ENCODE peak calls at places on chromosome 21, in seven cellular contexts. E is uterus, F is DND-41, Q is left ventricle myocardium inferior, I is Peyer's patch, K is colonic mucosa, D is keratinocyte. U is an unnamed sample.

GRCh38 chr21:19261731-19262367 is 858.3 kb upstream of the TMPRSS15 start:
- DNase-seq in F (no peak), D (no peak), K (no peak), Q (no peak), E (no peak), I (no peak), U (no peak)

GRCh38 chr21:46551636-46552241 is 53.1 kb downstream of the S100B start:
- DNase-seq in K (no peak), D (no peak), E (no peak), I (no peak), F (no peak), Q (no peak), U (peak; percentile 23)

GRCh38 chr21:45285266-45285931 is 2.3 kb downstream of the POFUT2 start:
- DNase-seq in K (no peak), I (no peak), E (peak; percentile 10), F (no peak), D (no peak), Q (no peak), U (no peak)

GRCh38 chr21:44856131-44856530 is 17.4 kb downstream of the PTTG1IP start:
- DNase-seq in Q (no peak), D (no peak), I (peak; percentile 33), E (no peak), F (no peak), K (no peak), U (no peak)

GRCh38 chr21:44509539-44509938 is 30.5 kb downstream of the KRTAP10-1 start:
- DNase-seq in K (peak; percentile 46), I (peak; percentile 75), Q (peak; percentile 82), F (peak; percentile 35), E (no peak), D (no peak), U (peak; percentile 75)

GRCh38 chr21:44918107-44918470 is 2.6 kb downstream of the ITGB2 start:
- DNase-seq in E (no peak), K (no peak), D (no peak), I (no peak), Q (no peak), F (no peak), U (no peak)

GRCh38 chr21:14620152-14620551 is 74.0 kb upstream of the SAMSN1 start:
- DNase-seq in K (no peak), Q (no peak), F (no peak), E (no peak), I (no peak), D (no peak), U (no peak)

GRCh38 chr21:18369115-18369514 is 34.5 kb downstream of the TMPRSS15 start:
- DNase-seq in E (no peak), I (no peak), Q (no peak), D (no peak), F (no peak), K (no peak), U (no peak)

GRCh38 chr21:39014751-39015150 is 168.5 kb downstream of the PSMG1 start:
- DNase-seq in I (no peak), E (no peak), Q (no peak), F (no peak), D (peak; percentile 44), K (no peak), U (no peak)

GRCh38 chr21:33452362-33452761 is 27.4 kb downstream of the TMEM50B start:
- DNase-seq in Q (no peak), F (no peak), K (no peak), E (no peak), D (no peak), I (no peak), U (no peak)

GRCh38 chr21:45533731-45534571 is 8.3 kb downstream of the SLC19A1 start:
- DNase-seq in Q (peak; percentile 33), D (no peak), I (no peak), K (no peak), E (no peak), F (no peak), U (peak; percentile 50)

GRCh38 chr21:15126948-15127347 is 62.1 kb upstream of the NRIP1 start:
- DNase-seq in E (no peak), D (no peak), Q (no peak), K (no peak), I (no peak), F (no peak), U (no peak)

GRCh38 chr21:45266518-45267389 is 20.9 kb downstream of the POFUT2 start:
- DNase-seq in F (peak; percentile 80), D (no peak), K (no peak), E (no peak), Q (no peak), I (peak; percentile 43), U (no peak)

GRCh38 chr21:18164933-18165332 is 79.7 kb upstream of the CHODL start:
- DNase-seq in E (no peak), D (no peak), K (no peak), I (no peak), F (no peak), Q (no peak), U (no peak)

GRCh38 chr21:45557611-45558043 is 15.4 kb upstream of the SLC19A1 start:
- DNase-seq in D (no peak), E (no peak), F (no peak), K (no peak), I (no peak), Q (no peak), U (no peak)

GRCh38 chr21:14630556-14631069 is 84.5 kb upstream of the SAMSN1 start:
- DNase-seq in K (no peak), Q (no peak), E (no peak), F (no peak), I (no peak), D (no peak), U (no peak)

GRCh38 chr21:14482165-14482564 is 64.0 kb downstream of the SAMSN1 start:
- DNase-seq in D (no peak), I (no peak), K (no peak), Q (no peak), F (peak; percentile 35), E (no peak), U (no peak)

GRCh38 chr21:32624726-32625125 is 12.5 kb upstream of the CFAP298 start:
- DNase-seq in Q (no peak), E (no peak), F (no peak), I (no peak), K (no peak), D (peak; percentile 53), U (no peak)

DNA sequence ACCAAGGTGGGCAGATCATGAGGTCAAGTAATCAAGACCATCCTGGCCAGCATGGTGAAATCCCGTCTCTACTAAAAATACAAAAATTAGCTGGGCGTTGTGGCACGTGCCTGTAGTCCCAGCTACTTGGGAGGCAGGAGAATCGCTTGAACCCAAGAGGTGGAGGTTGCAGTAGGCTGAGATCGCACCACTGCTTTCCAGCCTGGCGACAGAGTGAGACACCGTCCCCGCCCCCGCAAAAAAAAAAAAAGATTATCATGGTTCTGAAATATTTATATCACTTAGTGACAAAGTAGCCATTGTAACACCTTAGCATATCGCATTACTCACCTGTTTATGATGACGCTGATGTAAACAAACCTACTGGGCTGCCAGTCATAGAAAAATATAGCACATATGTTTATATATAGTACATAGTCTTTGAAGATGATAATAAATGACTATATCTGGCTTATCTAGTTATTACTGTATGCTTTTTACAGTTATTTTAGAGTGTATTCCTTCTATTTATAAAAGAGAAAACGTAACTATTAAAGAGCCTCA is 160.2 kb downstream of the NCAM2 start:
- DNase-seq in I (no peak), E (no peak), D (no peak), F (no peak), Q (no peak), K (no peak), U (no peak)
- TF ChIP-seq CTCF in I (no peak), E (no peak), D (no peak), F (no peak), Q (no peak), K (no peak), U (no peak)

DNA sequence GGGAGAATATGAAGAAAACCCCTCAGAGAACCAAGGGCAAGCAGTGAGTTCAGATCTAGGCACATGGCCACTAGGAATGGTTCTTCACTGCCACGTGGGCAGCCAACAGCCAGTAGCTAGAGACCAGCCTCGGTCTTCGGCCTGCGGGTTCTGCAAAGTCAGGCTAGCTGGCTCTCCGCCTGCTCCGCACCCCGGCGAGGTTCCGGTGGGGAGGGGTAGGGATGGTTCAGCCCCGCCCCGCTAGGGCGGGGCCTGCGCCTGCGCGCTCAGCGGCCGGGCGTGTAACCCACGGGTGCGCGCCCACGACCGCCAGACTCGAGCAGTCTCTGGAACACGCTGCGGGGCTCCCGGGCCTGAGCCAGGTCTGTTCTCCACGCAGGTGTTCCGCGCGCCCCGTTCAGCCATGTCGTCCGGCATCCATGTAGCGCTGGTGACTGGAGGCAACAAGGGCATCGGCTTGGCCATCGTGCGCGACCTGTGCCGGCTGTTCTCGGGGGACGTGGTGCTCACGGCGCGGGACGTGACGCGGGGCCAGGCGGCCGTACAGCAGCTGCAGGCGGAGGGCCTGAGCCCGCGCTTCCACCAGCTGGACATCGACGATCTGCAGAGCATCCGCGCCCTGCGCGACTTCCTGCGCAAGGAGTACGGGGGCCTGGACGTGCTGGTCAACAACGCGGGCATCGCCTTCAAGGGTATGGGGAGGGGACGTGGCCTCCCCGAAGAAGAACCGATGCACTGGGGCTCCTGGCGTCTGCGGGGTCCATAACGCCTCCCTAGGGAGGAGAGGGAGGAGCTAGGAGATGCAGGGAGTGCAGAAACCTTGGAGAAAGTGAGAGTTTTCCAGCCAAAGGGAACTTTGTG is at the start of gene CBR1:
- DNase-seq in F (no peak), E (peak; percentile 95), I (peak; percentile 97), K (peak; percentile 97), Q (peak; percentile 96), D (peak; percentile 49), U (peak; percentile 95)
- H3K4me1 ChIP-seq in F (peaks cover 6% of the 10 kb centered on the region), E (peaks cover 3% of the 10 kb centered on the region), I (peaks cover 30% of the 10 kb centered on the region), K (no peaks in the 10 kb centered on the region), Q (peaks cover 42% of the 10 kb centered on the region), D (peaks cover 41% of the 10 kb centered on the region), U (peaks cover 32% of the 10 kb centered on the region)

DNA sequence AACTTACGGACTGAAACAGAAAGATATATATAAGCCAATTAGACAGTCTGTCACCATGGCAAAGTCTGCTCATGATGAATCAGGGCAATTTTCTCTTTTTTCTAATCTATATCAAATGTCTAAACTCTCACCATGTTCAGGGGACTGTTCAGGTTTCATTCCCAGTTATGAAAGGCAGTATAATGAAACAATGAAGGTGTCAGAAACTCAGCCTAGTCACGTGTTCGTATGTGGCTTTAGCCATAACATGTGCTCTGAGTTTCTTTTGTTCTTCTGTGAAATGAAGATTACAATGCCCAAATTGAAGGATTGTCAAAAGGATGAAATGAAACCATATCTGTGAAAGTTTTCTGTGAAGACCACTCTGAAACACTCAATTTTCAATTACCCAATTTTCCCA is 392.9 kb downstream of the DSCAM start:
- DNase-seq in Q (no peak), K (no peak), I (no peak), F (no peak), E (no peak), D (no peak), U (no peak)
- H3K4me3 ChIP-seq in Q (no peak overlapping the region), K (no peak overlapping the region), I (no peak overlapping the region), F (no peak overlapping the region), E (no peak overlapping the region), D (no peak overlapping the region), U (no peak overlapping the region)

GRCh38 chr21:28387220-28387619 is 605.5 kb downstream of the LTN1 start:
- DNase-seq in Q (no peak), K (no peak), D (no peak), F (no peak), I (no peak), E (no peak), U (no peak)

GRCh38 chr21:28393279-28393678 is 599.4 kb downstream of the LTN1 start:
- DNase-seq in Q (no peak), E (no peak), F (no peak), K (peak; percentile 71), I (peak; percentile 50), D (peak; percentile 92), U (peak; percentile 53)

GRCh38 chr21:28392436-28392835 is 600.2 kb downstream of the LTN1 start:
- DNase-seq in D (no peak), I (no peak), Q (no peak), E (no peak), K (no peak), F (no peak), U (no peak)

GRCh38 chr21:28396421-28396820 is 596.3 kb downstream of the LTN1 start:
- DNase-seq in K (no peak), D (peak; percentile 94), E (no peak), Q (no peak), F (no peak), I (no peak), U (no peak)

GRCh38 chr21:28391938-28392337 is 600.7 kb downstream of the LTN1 start:
- DNase-seq in F (no peak), K (no peak), Q (no peak), D (no peak), E (no peak), I (no peak), U (no peak)
- TF ChIP-seq CTCF in F (no peak), K (no peak), Q (no peak), D (no peak), E (no peak), I (no peak), U (no peak)